ENCODE peak calls at places on chromosomes 4 and X, in seven cellular contexts. Y, I, V, U, Q, S and E are unnamed samples. For H3K4me1 and H3K36me3, the result is how much of the 10 kb centered on the place peaks cover.

GRCh38 chrX:72269671-72270251 is 7.3 kb downstream of the RPS4X start:
- DNase-seq in Y (peak), Q (no peak), V (no peak), S (no peak), I (peak), U (peak), E (no peak)

GRCh38 chrX:70253377-70254062 is 6.5 kb downstream of the P2RY4 start:
- DNase-seq in Y (peak), Q (no peak), S (no peak), U (no peak), V (peak), I (peak), E (no peak)

GRCh38 chr4:74023709-74024108 is 14.8 kb downstream of the CXCL3 start:
- DNase-seq in Q (no peak), V (no peak), I (no peak), U (no peak), Y (no peak), S (peak), E (no peak)

GRCh38 chrX:71098302-71098701 is 2.7 kb downstream of the FOXO4 start:
- DNase-seq in I (peak), Q (peak), Y (peak), V (peak), U (peak), S (peak), E (no peak)

GRCh38 chrX:42714981-42715688 is 62.8 kb downstream of the PPP1R2C start:
- DNase-seq in S (peak), I (no peak), V (no peak), U (peak), Y (no peak), Q (no peak), E (peak)

GRCh38 chr4:85548116-85548515 is 73.2 kb downstream of the ARHGAP24 start:
- DNase-seq in U (peak), Q (no peak), S (no peak), I (no peak), V (no peak), Y (no peak), E (no peak)

GRCh38 chrX:155334486-155335316 is at the start of gene CLIC2:
- DNase-seq in Y (peak), S (peak), I (peak), Q (peak), U (peak), V (no peak), E (no peak)

GRCh38 chr4:152990471-152991131 is 54.5 kb downstream of the FHDC1 start:
- DNase-seq in S (no peak), Y (no peak), Q (no peak), I (no peak), V (no peak), U (no peak), E (no peak)

GRCh38 chr4:4460759-4461158 is 73.9 kb downstream of the NSG1 start:
- DNase-seq in Y (no peak), U (no peak), S (no peak), Q (no peak), V (no peak), I (no peak), E (no peak)

GRCh38 chr4:7904108-7904516 is 35.5 kb downstream of the AFAP1 start:
- DNase-seq in V (no peak), I (peak), Q (no peak), Y (peak), U (peak), S (no peak), E (no peak)

GRCh38 chrX:68876731-68877130 is 47.9 kb downstream of the EFNB1 start:
- DNase-seq in Q (no peak), U (no peak), V (no peak), Y (no peak), S (no peak), I (no peak), E (no peak)

GRCh38 chrX:151771726-151772125 is 37.2 kb downstream of the CNGA2 start:
- DNase-seq in Q (no peak), V (no peak), I (no peak), S (no peak), U (no peak), Y (no peak), E (no peak)

GRCh38 chr4:169010125-169011023 is at the start of gene CBR4:
- DNase-seq in V (peak), Y (peak), U (peak), I (peak), S (peak), Q (peak), E (peak)

GRCh38 chr4:24956091-24956490 is 43.2 kb upstream of the CCDC149 start:
- DNase-seq in Q (no peak), S (no peak), I (no peak), U (no peak), V (no peak), Y (no peak), E (peak)

GRCh38 chrX:23784487-23785301 is 1.7 kb downstream of the SAT1 start:
- DNase-seq in U (peak), S (no peak), Y (peak), V (no peak), I (peak), Q (no peak), E (no peak)

GRCh38 chrX:80432863-80433262 is 12.6 kb downstream of the TENT5D start:
- DNase-seq in U (no peak), Y (no peak), Q (no peak), I (peak), S (no peak), V (no peak), E (no peak)

DNA sequence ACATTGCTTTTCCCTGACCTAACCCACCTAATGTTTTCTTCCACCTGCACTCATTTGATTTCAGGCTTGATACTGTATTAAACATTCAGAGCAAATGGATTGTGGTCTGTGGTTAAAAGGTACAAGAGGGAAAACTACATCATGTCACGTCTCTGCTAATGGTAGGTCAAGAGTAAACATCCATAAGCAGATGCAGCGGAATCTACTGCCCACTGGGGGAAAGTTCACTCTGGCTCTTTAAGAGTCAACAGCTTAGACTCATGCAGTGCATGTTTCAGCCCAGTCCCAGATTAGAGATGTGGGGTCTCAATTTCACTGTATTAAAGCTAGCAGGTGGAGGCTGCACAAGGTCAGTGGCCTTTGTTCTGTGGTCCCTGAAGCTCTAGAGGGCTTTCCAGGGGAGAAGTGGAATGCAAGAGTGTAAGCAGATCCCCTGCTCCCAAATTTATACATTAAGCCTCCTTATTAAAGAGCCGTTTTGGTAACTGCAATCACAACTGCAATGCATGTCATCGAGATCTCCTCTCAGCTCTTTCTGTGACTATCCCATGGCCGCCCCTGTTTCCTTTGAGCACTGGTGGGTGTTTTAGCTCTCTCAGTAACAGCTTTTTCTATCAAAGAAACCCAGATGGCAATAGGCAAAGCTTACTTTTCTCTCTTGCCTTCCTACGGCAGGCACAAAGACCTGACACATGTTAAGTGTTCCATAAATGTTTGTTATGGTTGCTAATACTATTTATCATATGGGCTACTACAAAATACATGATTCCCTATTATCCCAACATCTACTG is 53.5 kb downstream of the LDB2 start:
- DNase-seq in S (no peak), I (no peak), V (no peak), Y (peak), U (peak), Q (no peak), E (no peak)
- H3K9ac ChIP-seq in S (no peak), I (no peak), V (no peak), Y (peak), U (no peak), Q (no peak), E (no peak)

GRCh38 chrX:19876962-19877361 is 10.4 kb downstream of the SH3KBP1 start:
- DNase-seq in Y (no peak), U (no peak), V (no peak), S (no peak), I (no peak), Q (no peak), E (no peak)
- H3K4me1 ChIP-seq in Y (under half), U (under half), V (under half), S (under half), I (under half), Q (under half), E (under half)

DNA sequence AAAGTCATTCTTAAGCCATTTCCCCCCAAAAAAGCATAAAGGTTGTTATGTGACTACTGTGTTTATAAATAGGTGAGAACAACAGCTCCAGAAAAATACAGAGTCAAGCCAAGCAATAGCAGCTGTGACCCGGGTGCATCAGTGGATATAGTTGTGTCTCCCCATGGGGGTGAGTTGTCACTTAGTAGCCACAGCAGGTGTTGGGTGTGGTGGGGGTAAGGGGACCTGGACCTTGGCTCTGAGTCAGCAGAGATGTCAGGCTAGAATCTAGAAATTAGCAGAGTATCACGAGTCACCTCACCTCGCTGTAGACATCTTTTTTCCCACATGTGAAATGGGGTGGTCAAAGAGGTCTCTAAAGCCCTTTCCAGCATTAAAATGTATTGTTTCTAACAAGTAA is 42.4 kb downstream of the MOSPD2 start:
- DNase-seq in V (no peak), Y (peak), U (no peak), Q (no peak), S (no peak), I (no peak), E (no peak)
- H3K36me3 ChIP-seq in V (under half), Y (under half), U (under half), Q (under half), S (under half), I (under half), E (under half)

GRCh38 chr4:155734065-155734464 is 24.8 kb upstream of the GUCY1B1 start:
- DNase-seq in S (no peak), I (peak), U (peak), V (no peak), Q (no peak), Y (peak), E (no peak)
- H3K9ac ChIP-seq in S (no peak), I (no peak), U (no peak), V (no peak), Q (no peak), Y (no peak), E (no peak)

GRCh38 chr4:76588268-76588667 is 153.2 kb downstream of the SHROOM3 start:
- DNase-seq in V (no peak), U (no peak), I (no peak), Y (no peak), Q (no peak), S (no peak), E (no peak)
- H3K4me1 ChIP-seq in V (under half), U (under half), I (under half), Y (under half), Q (under half), S (under half), E (under half)

GRCh38 chr4:47590325-47590724 is 105.2 kb downstream of the ATP10D start:
- DNase-seq in Y (no peak), Q (no peak), V (no peak), I (no peak), U (no peak), S (no peak), E (no peak)
- H3K36me3 ChIP-seq in Y (under half), Q (under half), V (under half), I (half or more), U (under half), S (under half), E (under half)

GRCh38 chr4:932713-933070 is 432 bp downstream of the TMEM175 start:
- DNase-seq in U (no peak), I (no peak), V (no peak), Q (no peak), S (peak), Y (peak), E (no peak)
- H3K9ac ChIP-seq in U (peak), I (peak), V (peak), Q (peak), S (peak), Y (peak), E (peak)

GRCh38 chr4:107862658-107863057 is 37.9 kb downstream of the SGMS2 start:
- DNase-seq in U (peak), S (peak), Y (peak), V (peak), I (peak), Q (no peak), E (no peak)
- H3K4me1 ChIP-seq in U (under half), S (under half), Y (under half), V (under half), I (under half), Q (under half), E (under half)